ENCODE peak calls at places on chromosomes 3 and 15, in nine cellular contexts. J is AG09319, M is iPS-NIHi11, D is lung microvascular endothelial cell, N is HTR-8/SVneo, O is astrocyte of the spinal cord, S is posterior vena cava, R is hypothalamus, U is Ammon's horn. H is an unnamed sample.

GRCh38 chr3:129656659-129657247 is 50.3 kb upstream of the PLXND1 start:
- DNase-seq in J (no peak), M (no peak), D (peak), N (no peak), O (no peak), S (no peak), R (no peak), U (no peak), H (no peak)

GRCh38 chr3:171494457-171495109 is 34.4 kb upstream of the TNIK start:
- DNase-seq in J (no peak), M (no peak), D (no peak), N (no peak), O (no peak), S (no peak), R (no peak), U (no peak), H (no peak)

GRCh38 chr3:129892486-129892856 is 1.0 kb downstream of the TMCC1 start:
- DNase-seq in J (no peak), M (no peak), D (peak), N (no peak), O (no peak), S (no peak), R (no peak), U (no peak), H (no peak)

GRCh38 chr3:112126501-112126900 is 6.5 kb downstream of the GCSAM start:
- DNase-seq in J (no peak), M (peak), D (no peak), N (peak), O (no peak), S (no peak), R (no peak), U (no peak), H (no peak)

GRCh38 chr3:170426240-170426797 is 7.7 kb downstream of the CLDN11 start:
- DNase-seq in J (no peak), M (no peak), D (no peak), N (no peak), O (peak), S (no peak), R (no peak), U (no peak), H (no peak)

GRCh38 chr3:178930116-178930515 is 141.5 kb downstream of the ZMAT3 start:
- DNase-seq in J (no peak), M (no peak), D (no peak), N (no peak), O (no peak), S (no peak), R (no peak), U (no peak), H (no peak)

GRCh38 chr15:84604804-84605203 is 4.0 kb downstream of the ZSCAN2 start:
- DNase-seq in J (no peak), M (no peak), D (no peak), N (no peak), O (no peak), S (peak), R (no peak), U (peak), H (no peak)

GRCh38 chr3:171044828-171045793 is 18.6 kb upstream of the SLC2A2 start:
- DNase-seq in J (peak), M (no peak), D (no peak), N (no peak), O (peak), S (no peak), R (no peak), U (no peak), H (no peak)

GRCh38 chr3:67863869-67864268 is 209.5 kb upstream of the SUCLG2 start:
- DNase-seq in J (no peak), M (peak), D (peak), N (peak), O (peak), S (no peak), R (no peak), U (no peak), H (no peak)

GRCh38 chr3:150613709-150614480 is 10.8 kb downstream of the SELENOT start:
- DNase-seq in J (no peak), M (no peak), D (no peak), N (no peak), O (no peak), S (no peak), R (no peak), U (no peak), H (no peak)

GRCh38 chr15:81940467-81941451 is 105.1 kb downstream of the MEX3B start:
- DNase-seq in J (no peak), M (no peak), D (no peak), N (peak), O (peak), S (no peak), R (no peak), U (no peak), H (no peak)

GRCh38 chr3:125959317-125960065 is 9.5 kb upstream of the ROPN1B start:
- DNase-seq in J (no peak), M (peak), D (no peak), N (no peak), O (no peak), S (peak), R (no peak), U (no peak), H (no peak)

GRCh38 chr3:179027326-179027900 is 44.2 kb downstream of the ZMAT3 start:
- DNase-seq in J (no peak), M (no peak), D (no peak), N (no peak), O (peak), S (no peak), R (peak), U (peak), H (peak)

GRCh38 chr3:175246234-175246633 is 387.1 kb downstream of the NAALADL2 start:
- DNase-seq in J (no peak), M (no peak), D (no peak), N (no peak), O (no peak), S (no peak), R (no peak), U (no peak), H (no peak)

GRCh38 chr3:4720316-4721075 is 227.3 kb downstream of the ITPR1 start:
- DNase-seq in J (peak), M (peak), D (peak), N (peak), O (peak), S (no peak), R (peak), U (peak), H (no peak)

GRCh38 chr15:79922512-79923067 is 25.8 kb upstream of the MTHFS start:
- DNase-seq in J (no peak), M (no peak), D (no peak), N (no peak), O (no peak), S (no peak), R (no peak), U (no peak), H (no peak)

GRCh38 chr15:65414841-65415621 is 7.7 kb downstream of the IGDCC4 start:
- DNase-seq in J (no peak), M (peak), D (peak), N (no peak), O (peak), S (no peak), R (peak), U (peak), H (peak)

GRCh38 chr15:43821505-43821904 is 3.0 kb downstream of the MFAP1 start:
- DNase-seq in J (no peak), M (no peak), D (no peak), N (no peak), O (no peak), S (no peak), R (no peak), U (no peak), H (no peak)

GRCh38 chr15:85380860-85381535 is 595 bp downstream of the AKAP13 start:
- DNase-seq in J (no peak), M (peak), D (peak), N (peak), O (no peak), S (peak), R (peak), U (no peak), H (no peak)

GRCh38 chr15:76993114-76993715 is 1.7 kb upstream of the PSTPIP1 start:
- DNase-seq in J (no peak), M (no peak), D (no peak), N (no peak), O (no peak), S (peak), R (no peak), U (no peak), H (no peak)

GRCh38 chr15:41072013-41072412 is 44.1 kb downstream of the INO80 start:
- DNase-seq in J (no peak), M (no peak), D (no peak), N (no peak), O (no peak), S (no peak), R (no peak), U (no peak), H (no peak)

GRCh38 chr15:49379996-49380395 is 43.0 kb upstream of the FGF7 start:
- DNase-seq in J (no peak), M (no peak), D (no peak), N (no peak), O (no peak), S (peak), R (no peak), U (no peak), H (no peak)

GRCh38 chr3:139119331-139120025 is 74.8 kb upstream of the PRR23C start:
- DNase-seq in J (no peak), M (no peak), D (no peak), N (no peak), O (no peak), S (no peak), R (no peak), U (no peak), H (no peak)

GRCh38 chr3:193996641-193997089 is 139.3 kb upstream of the HES1 start:
- DNase-seq in J (no peak), M (peak), D (no peak), N (no peak), O (no peak), S (no peak), R (no peak), U (no peak), H (no peak)

GRCh38 chr3:155070932-155071387 is 9.2 kb upstream of the MME start:
- DNase-seq in J (peak), M (no peak), D (peak), N (peak), O (peak), S (no peak), R (no peak), U (no peak), H (peak)

GRCh38 chr3:187567741-187568140 is 102.5 kb downstream of the SST start:
- DNase-seq in J (peak), M (peak), D (no peak), N (peak), O (peak), S (no peak), R (no peak), U (no peak), H (no peak)